ENCODE peak calls at places on chromosomes 7 and 10, in seven cellular contexts. R is aorta, V is small intestine, U is tibial artery, L is stomach, E is astrocyte, K is neural progenitor cell. D is an unnamed sample.

GRCh38 chr10:70564901-70565351 is 37.6 kb downstream of the PRF1 start:
- DNase-seq in R (peak; percentile 27), V (no peak), U (no peak), L (no peak), E (no peak), K (no peak), D (no peak)

GRCh38 chr7:41942468-41943097 is 239.7 kb upstream of the INHBA start:
- DNase-seq in R (no peak), V (peak; percentile 83), U (no peak), L (no peak), E (no peak), K (peak; percentile 16), D (no peak)

GRCh38 chr10:5958077-5958476 is 19.3 kb downstream of the IL15RA start:
- DNase-seq in R (no peak), V (no peak), U (no peak), L (no peak), E (peak; percentile 56), K (no peak), D (no peak)

GRCh38 chr7:149000961-149001360 is 27.3 kb downstream of the PDIA4 start:
- DNase-seq in R (peak; percentile 35), V (no peak), U (no peak), L (no peak), E (no peak), K (no peak), D (no peak)

GRCh38 chr10:90635111-90635798 is 222.6 kb downstream of the HTR7 start:
- DNase-seq in R (no peak), V (no peak), U (no peak), L (no peak), E (no peak), K (peak; percentile 21), D (no peak)

GRCh38 chr7:83850037-83850619 is 201.2 kb upstream of the SEMA3E start:
- DNase-seq in R (no peak), V (no peak), U (no peak), L (no peak), E (no peak), K (no peak), D (no peak)

GRCh38 chr10:90319188-90319914 is 538.5 kb downstream of the HTR7 start:
- DNase-seq in R (no peak), V (peak; percentile 72), U (no peak), L (no peak), E (peak; percentile 93), K (peak; percentile 53), D (no peak)

GRCh38 chr7:30433082-30433481 is 45.5 kb downstream of the NOD1 start:
- DNase-seq in R (peak; percentile 80), V (no peak), U (peak; percentile 88), L (peak; percentile 71), E (peak; percentile 72), K (peak; percentile 18), D (peak; percentile 58)

GRCh38 chr10:125823663-125824251 is 411 bp downstream of the BCCIP start:
- DNase-seq in R (no peak), V (no peak), U (no peak), L (no peak), E (no peak), K (peak; percentile 35), D (no peak)

GRCh38 chr10:55470840-55471239 is 669.8 kb upstream of the PCDH15 start:
- DNase-seq in R (no peak), V (no peak), U (no peak), L (no peak), E (no peak), K (no peak), D (no peak)

GRCh38 chr10:26000971-26001370 is 66.9 kb downstream of the MYO3A start:
- DNase-seq in R (no peak), V (no peak), U (no peak), L (no peak), E (no peak), K (no peak), D (no peak)

GRCh38 chr10:31261502-31262311 is 57.3 kb upstream of the ZEB1 start:
- DNase-seq in R (no peak), V (no peak), U (no peak), L (no peak), E (peak; percentile 84), K (no peak), D (no peak)

GRCh38 chr10:112227331-112227961 is 43.9 kb upstream of the GPAM start:
- DNase-seq in R (no peak), V (no peak), U (no peak), L (no peak), E (peak; percentile 39), K (no peak), D (no peak)

GRCh38 chr7:26434974-26435373 is 143.3 kb downstream of the SNX10 start:
- DNase-seq in R (no peak), V (no peak), U (no peak), L (no peak), E (no peak), K (no peak), D (no peak)

GRCh38 chr10:12334186-12334530 is 15.2 kb upstream of the CAMK1D start:
- DNase-seq in R (peak; percentile 35), V (no peak), U (no peak), L (no peak), E (no peak), K (no peak), D (no peak)

DNA sequence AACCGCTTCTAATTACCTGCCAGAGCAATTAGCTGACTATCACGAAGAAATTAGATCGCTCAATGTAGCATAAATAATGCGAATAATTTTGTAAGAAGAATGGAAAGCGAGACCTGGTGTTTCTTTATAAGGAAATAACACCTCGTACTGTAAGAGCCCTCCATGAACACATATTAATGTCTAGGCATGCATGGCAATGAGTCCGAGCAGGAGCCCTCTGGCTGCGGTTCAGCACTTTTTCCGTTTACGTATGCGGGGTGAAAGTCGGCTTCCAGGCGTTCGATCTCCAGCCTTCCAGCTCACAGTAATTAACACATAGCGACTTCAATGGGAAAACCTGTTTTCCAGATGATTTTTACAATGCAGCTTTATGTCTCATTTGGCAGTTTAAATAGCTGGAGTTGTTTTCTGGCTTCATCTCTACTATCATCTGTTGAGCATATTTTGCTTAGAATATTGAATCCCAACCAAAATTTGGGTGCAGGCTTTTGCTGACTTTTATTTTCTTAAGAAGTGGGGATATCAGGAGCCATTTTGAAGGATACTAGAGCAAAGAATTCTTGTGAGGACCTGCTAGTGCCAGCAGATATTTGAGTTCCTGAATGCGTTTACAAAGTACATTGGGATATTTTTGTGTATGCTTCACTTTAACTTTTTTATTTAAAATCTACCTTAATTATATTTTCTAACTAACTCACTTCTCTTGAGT is 7.2 kb upstream of the SP8 start:
- DNase-seq in R (no peak), V (no peak), U (no peak), L (no peak), E (no peak), K (peak; percentile 74), D (no peak)
- H3K27ac ChIP-seq in R (no peak overlapping the region), V (no peak overlapping the region), U (no peak overlapping the region), L (no peak overlapping the region), E (no peak overlapping the region), K (no peak overlapping the region), D (no peak overlapping the region)

GRCh38 chr10:44965651-44966097 is 6.1 kb downstream of the RASSF4 start:
- DNase-seq in R (no peak), V (no peak), U (peak; percentile 62), L (no peak), E (no peak), K (no peak), D (no peak)
- H3K4me1 ChIP-seq in R (no peaks in the 10 kb centered on the region), V (peaks cover 14% of the 10 kb centered on the region), U (peaks cover 76% of the 10 kb centered on the region), L (peaks cover 38% of the 10 kb centered on the region), E (peaks cover 22% of the 10 kb centered on the region), K (peaks cover 44% of the 10 kb centered on the region), D (peaks cover 100% of the 10 kb centered on the region)

DNA sequence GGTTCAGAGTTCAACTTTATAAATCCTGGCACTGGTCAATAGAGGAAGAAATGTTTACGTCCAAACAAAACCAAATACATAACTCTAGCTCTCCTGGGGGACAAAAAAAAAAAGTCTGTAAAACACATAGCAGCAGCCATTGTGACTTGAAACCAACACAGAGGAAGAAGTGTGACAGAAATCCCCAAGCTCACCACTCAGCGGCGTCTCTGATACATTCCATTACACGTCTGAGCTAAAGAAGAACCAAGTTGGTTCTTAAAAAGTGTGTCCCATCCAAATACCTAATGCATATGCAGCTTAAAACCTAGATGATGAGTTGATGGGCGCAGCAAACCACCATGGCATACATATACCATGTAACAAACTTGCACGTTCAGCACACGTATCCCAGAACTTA is 58.3 kb upstream of the NANOS1 start:
- DNase-seq in R (no peak), V (no peak), U (no peak), L (no peak), E (no peak), K (no peak), D (no peak)
- H3K27ac ChIP-seq in R (no peak overlapping the region), V (no peak overlapping the region), U (no peak overlapping the region), L (no peak overlapping the region), E (no peak overlapping the region), K (no peak overlapping the region), D (no peak overlapping the region)

DNA sequence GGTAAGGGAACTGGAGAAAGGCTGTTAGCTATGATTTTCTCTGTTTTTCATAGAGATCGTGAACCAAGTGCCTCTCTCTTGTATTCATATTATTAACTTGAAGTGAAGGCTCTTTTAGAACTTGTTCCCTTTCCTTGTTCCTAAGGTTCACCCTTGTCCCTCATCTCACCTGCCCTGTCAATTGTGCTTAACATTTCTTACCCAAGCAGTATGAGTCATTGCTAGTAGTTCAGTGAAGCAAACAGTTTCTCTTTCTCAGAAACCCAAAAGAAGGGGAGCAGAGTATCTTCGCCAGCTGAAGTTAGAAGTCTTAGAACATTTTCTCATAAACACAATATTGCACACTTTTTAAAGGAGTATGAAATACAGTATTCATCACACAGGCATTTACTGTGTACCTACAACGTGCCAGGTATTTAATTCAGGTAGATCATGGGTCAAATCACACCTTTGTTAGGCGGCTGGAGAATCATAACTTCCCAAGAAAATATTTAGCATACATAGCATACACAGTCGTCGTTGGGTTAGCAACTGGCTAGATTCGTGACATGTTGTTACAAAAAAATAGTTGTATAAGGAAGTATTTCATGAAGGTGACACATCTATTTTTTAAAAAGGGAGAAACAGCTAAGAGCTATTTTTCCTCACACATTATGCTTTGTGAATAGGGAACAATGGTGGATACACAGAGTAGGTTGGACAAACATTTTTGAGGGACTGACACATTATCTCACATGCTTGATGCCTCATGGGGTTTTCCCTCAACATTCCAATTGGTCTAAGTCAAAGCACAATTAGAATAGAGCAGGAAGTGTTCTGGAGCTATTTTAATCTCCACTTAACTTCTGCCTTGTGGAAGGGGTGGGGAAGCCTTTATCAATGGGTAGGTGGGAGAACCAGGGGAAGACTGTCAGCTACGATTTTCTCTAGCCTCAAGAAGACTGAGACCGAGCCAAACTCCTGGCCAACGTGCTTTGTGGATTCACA is 13.2 kb downstream of the HDAC9 start:
- DNase-seq in R (no peak), V (no peak), U (no peak), L (no peak), E (peak; percentile 98), K (peak; percentile 21), D (no peak)
- H3K4me1 ChIP-seq in R (no peaks in the 10 kb centered on the region), V (no peaks in the 10 kb centered on the region), U (peaks cover 9% of the 10 kb centered on the region), L (no peaks in the 10 kb centered on the region), E (peaks cover 34% of the 10 kb centered on the region), K (peaks cover 7% of the 10 kb centered on the region), D (peaks cover 50% of the 10 kb centered on the region)

GRCh38 chr7:47782022-47782421 is 166.2 kb downstream of the PKD1L1 start:
- DNase-seq in R (no peak), V (no peak), U (no peak), L (no peak), E (peak; percentile 87), K (no peak), D (no peak)
- H3K27ac ChIP-seq in R (peak overlapping the region; percentile 37), V (no peak overlapping the region), U (peak overlapping the region; percentile 80), L (no peak overlapping the region), E (peak overlapping the region; percentile 99), K (no peak overlapping the region), D (no peak overlapping the region)

D was measured in left ventricle myocardium inferior.